ENCODE peak calls at places on chromosomes 7 and 10, in nine cellular contexts. One of them, this sample, is unnamed.

GRCh38 chr10:97263971-97264370 is 28.5 kb downstream of the ARHGAP19 start:
- DNase-seq in BJ: no peak
- DNase-seq in cardiac muscle cell: no peak
- DNase-seq in fibroblast of mammary gland: no peak
- DNase-seq in brain microvascular endothelial cell: no peak
- DNase-seq in A549: no peak
- DNase-seq in HCT116: no peak
- DNase-seq in astrocyte of the spinal cord: no peak
- DNase-seq in thoracic aorta: no peak
- DNase-seq in this sample: no peak

GRCh38 chr7:27952393-27953290 is 212.7 kb downstream of the TAX1BP1 start:
- DNase-seq in HCT116: no peak
- DNase-seq in astrocyte of the spinal cord: peak
- DNase-seq in thoracic aorta: no peak
- DNase-seq in cardiac muscle cell: no peak
- DNase-seq in BJ: no peak
- DNase-seq in brain microvascular endothelial cell: no peak
- DNase-seq in A549: no peak
- DNase-seq in fibroblast of mammary gland: peak
- DNase-seq in this sample: no peak

GRCh38 chr7:28178537-28178936 is 2.1 kb downstream of the JAZF1 start:
- DNase-seq in brain microvascular endothelial cell: no peak
- DNase-seq in cardiac muscle cell: no peak
- DNase-seq in fibroblast of mammary gland: peak
- DNase-seq in thoracic aorta: no peak
- DNase-seq in HCT116: no peak
- DNase-seq in BJ: no peak
- DNase-seq in A549: no peak
- DNase-seq in astrocyte of the spinal cord: no peak
- DNase-seq in this sample: peak

GRCh38 chr10:89959433-89960110 is 258.2 kb downstream of the KIF20B start:
- DNase-seq in cardiac muscle cell: no peak
- DNase-seq in astrocyte of the spinal cord: no peak
- DNase-seq in brain microvascular endothelial cell: no peak
- DNase-seq in thoracic aorta: no peak
- DNase-seq in HCT116: no peak
- DNase-seq in BJ: no peak
- DNase-seq in A549: no peak
- DNase-seq in fibroblast of mammary gland: peak
- DNase-seq in this sample: no peak

GRCh38 chr10:116833986-116834760 is 15.1 kb upstream of the ENO4 start:
- DNase-seq in fibroblast of mammary gland: no peak
- DNase-seq in A549: no peak
- DNase-seq in HCT116: no peak
- DNase-seq in astrocyte of the spinal cord: no peak
- DNase-seq in thoracic aorta: no peak
- DNase-seq in cardiac muscle cell: peak
- DNase-seq in brain microvascular endothelial cell: no peak
- DNase-seq in BJ: no peak
- DNase-seq in this sample: no peak

GRCh38 chr10:119542357-119542989 is at the start of gene RGS10:
- DNase-seq in BJ: no peak
- DNase-seq in A549: peak
- DNase-seq in astrocyte of the spinal cord: peak
- DNase-seq in HCT116: peak
- DNase-seq in thoracic aorta: no peak
- DNase-seq in brain microvascular endothelial cell: peak
- DNase-seq in cardiac muscle cell: peak
- DNase-seq in fibroblast of mammary gland: peak
- DNase-seq in this sample: peak

GRCh38 chr7:149765399-149766121 is 7.8 kb downstream of the ZNF467 start:
- DNase-seq in cardiac muscle cell: peak
- DNase-seq in brain microvascular endothelial cell: no peak
- DNase-seq in thoracic aorta: no peak
- DNase-seq in A549: no peak
- DNase-seq in BJ: no peak
- DNase-seq in HCT116: no peak
- DNase-seq in fibroblast of mammary gland: no peak
- DNase-seq in astrocyte of the spinal cord: no peak
- DNase-seq in this sample: no peak

GRCh38 chr10:785539-786214 is 96.2 kb upstream of the DIP2C start:
- DNase-seq in A549: no peak
- DNase-seq in HCT116: no peak
- DNase-seq in fibroblast of mammary gland: no peak
- DNase-seq in BJ: no peak
- DNase-seq in thoracic aorta: no peak
- DNase-seq in astrocyte of the spinal cord: no peak
- DNase-seq in cardiac muscle cell: no peak
- DNase-seq in brain microvascular endothelial cell: no peak
- DNase-seq in this sample: no peak

GRCh38 chr7:131538071-131538790 is 18.2 kb downstream of the PODXL start:
- DNase-seq in astrocyte of the spinal cord: peak
- DNase-seq in cardiac muscle cell: no peak
- DNase-seq in thoracic aorta: no peak
- DNase-seq in brain microvascular endothelial cell: no peak
- DNase-seq in fibroblast of mammary gland: no peak
- DNase-seq in A549: no peak
- DNase-seq in HCT116: peak
- DNase-seq in BJ: no peak
- DNase-seq in this sample: peak

GRCh38 chr7:84998665-84999064 is 188.2 kb downstream of the SEMA3D start:
- DNase-seq in cardiac muscle cell: no peak
- DNase-seq in HCT116: no peak
- DNase-seq in brain microvascular endothelial cell: no peak
- DNase-seq in astrocyte of the spinal cord: no peak
- DNase-seq in A549: no peak
- DNase-seq in fibroblast of mammary gland: no peak
- DNase-seq in BJ: no peak
- DNase-seq in thoracic aorta: no peak
- DNase-seq in this sample: no peak

GRCh38 chr7:69739906-69740545 is 141.8 kb downstream of the AUTS2 start:
- DNase-seq in astrocyte of the spinal cord: peak
- DNase-seq in brain microvascular endothelial cell: no peak
- DNase-seq in cardiac muscle cell: peak
- DNase-seq in fibroblast of mammary gland: peak
- DNase-seq in HCT116: no peak
- DNase-seq in A549: no peak
- DNase-seq in thoracic aorta: no peak
- DNase-seq in BJ: no peak
- DNase-seq in this sample: no peak

GRCh38 chr7:138935438-138936079 is 45.6 kb downstream of the KIAA1549 start:
- DNase-seq in BJ: peak
- DNase-seq in astrocyte of the spinal cord: peak
- DNase-seq in A549: peak
- DNase-seq in HCT116: peak
- DNase-seq in brain microvascular endothelial cell: peak
- DNase-seq in fibroblast of mammary gland: peak
- DNase-seq in cardiac muscle cell: peak
- DNase-seq in thoracic aorta: no peak
- DNase-seq in this sample: peak

GRCh38 chr10:94630017-94630688 is 53.4 kb upstream of the CYP2C18 start:
- DNase-seq in BJ: no peak
- DNase-seq in A549: peak
- DNase-seq in fibroblast of mammary gland: peak
- DNase-seq in cardiac muscle cell: peak
- DNase-seq in thoracic aorta: no peak
- DNase-seq in brain microvascular endothelial cell: no peak
- DNase-seq in astrocyte of the spinal cord: peak
- DNase-seq in HCT116: peak
- DNase-seq in this sample: peak

GRCh38 chr7:128742206-128742605 is 3.0 kb downstream of the CALU start:
- DNase-seq in brain microvascular endothelial cell: no peak
- DNase-seq in A549: no peak
- DNase-seq in thoracic aorta: no peak
- DNase-seq in astrocyte of the spinal cord: peak
- DNase-seq in fibroblast of mammary gland: peak
- DNase-seq in HCT116: no peak
- DNase-seq in cardiac muscle cell: no peak
- DNase-seq in BJ: peak
- DNase-seq in this sample: peak

GRCh38 chr10:88170628-88171027 is 307.2 kb downstream of the PTEN start:
- DNase-seq in HCT116: no peak
- DNase-seq in A549: no peak
- DNase-seq in fibroblast of mammary gland: no peak
- DNase-seq in cardiac muscle cell: no peak
- DNase-seq in astrocyte of the spinal cord: no peak
- DNase-seq in brain microvascular endothelial cell: no peak
- DNase-seq in BJ: no peak
- DNase-seq in thoracic aorta: no peak
- DNase-seq in this sample: no peak

GRCh38 chr7:121084748-121085336 is 96.3 kb downstream of the CPED1 start:
- DNase-seq in astrocyte of the spinal cord: peak
- DNase-seq in brain microvascular endothelial cell: peak
- DNase-seq in BJ: peak
- DNase-seq in HCT116: no peak
- DNase-seq in fibroblast of mammary gland: peak
- DNase-seq in A549: no peak
- DNase-seq in cardiac muscle cell: no peak
- DNase-seq in thoracic aorta: no peak
- DNase-seq in this sample: peak

GRCh38 chr10:91061187-91061586 is 140.3 kb upstream of the ANKRD1 start:
- DNase-seq in fibroblast of mammary gland: no peak
- DNase-seq in HCT116: no peak
- DNase-seq in A549: no peak
- DNase-seq in astrocyte of the spinal cord: no peak
- DNase-seq in thoracic aorta: no peak
- DNase-seq in BJ: no peak
- DNase-seq in brain microvascular endothelial cell: no peak
- DNase-seq in cardiac muscle cell: no peak
- DNase-seq in this sample: no peak

GRCh38 chr7:128962837-128963236 is 25.1 kb downstream of the IRF5 start:
- DNase-seq in HCT116: no peak
- DNase-seq in brain microvascular endothelial cell: no peak
- DNase-seq in A549: no peak
- DNase-seq in BJ: no peak
- DNase-seq in astrocyte of the spinal cord: peak
- DNase-seq in thoracic aorta: no peak
- DNase-seq in fibroblast of mammary gland: no peak
- DNase-seq in cardiac muscle cell: no peak
- DNase-seq in this sample: peak

DNA sequence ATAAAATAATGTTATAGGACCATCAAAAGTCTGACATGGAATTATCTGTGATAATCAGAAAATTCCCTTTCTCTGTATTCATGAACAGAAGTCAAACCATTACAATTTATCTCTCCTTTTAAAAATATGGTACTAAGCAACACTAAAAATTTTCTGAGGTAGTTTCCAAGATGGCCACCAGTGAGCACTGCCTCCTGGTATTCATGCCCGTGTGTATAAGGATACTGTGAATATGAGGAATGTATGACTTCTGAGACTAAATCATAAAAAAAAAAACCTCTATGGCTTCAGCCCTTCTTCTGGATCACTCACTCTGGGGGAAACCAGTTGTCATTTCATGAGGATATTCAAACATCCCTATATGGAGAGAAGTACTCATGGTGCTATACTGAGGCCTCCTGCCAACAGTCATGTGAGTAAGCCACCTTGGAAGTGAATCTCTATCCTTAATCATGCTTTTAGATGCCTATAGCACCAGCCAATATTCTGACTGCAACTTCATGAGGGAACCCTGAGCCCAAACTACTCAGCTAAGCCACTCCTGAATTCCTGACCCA is 41.1 kb downstream of the SIRT1 start:
- DNase-seq in thoracic aorta: no peak
- DNase-seq in fibroblast of mammary gland: peak
- DNase-seq in cardiac muscle cell: no peak
- DNase-seq in astrocyte of the spinal cord: peak
- DNase-seq in brain microvascular endothelial cell: peak
- DNase-seq in BJ: no peak
- DNase-seq in HCT116: no peak
- DNase-seq in A549: no peak
- DNase-seq in this sample: peak
- TF ChIP-seq CTCF in thoracic aorta: no peak
- TF ChIP-seq CTCF in fibroblast of mammary gland: no peak
- TF ChIP-seq CTCF in cardiac muscle cell: no peak
- TF ChIP-seq CTCF in astrocyte of the spinal cord: no peak
- TF ChIP-seq CTCF in brain microvascular endothelial cell: no peak
- TF ChIP-seq CTCF in BJ: no peak
- TF ChIP-seq CTCF in HCT116: no peak
- TF ChIP-seq CTCF in A549: no peak
- TF ChIP-seq CTCF in this sample: no peak

DNA sequence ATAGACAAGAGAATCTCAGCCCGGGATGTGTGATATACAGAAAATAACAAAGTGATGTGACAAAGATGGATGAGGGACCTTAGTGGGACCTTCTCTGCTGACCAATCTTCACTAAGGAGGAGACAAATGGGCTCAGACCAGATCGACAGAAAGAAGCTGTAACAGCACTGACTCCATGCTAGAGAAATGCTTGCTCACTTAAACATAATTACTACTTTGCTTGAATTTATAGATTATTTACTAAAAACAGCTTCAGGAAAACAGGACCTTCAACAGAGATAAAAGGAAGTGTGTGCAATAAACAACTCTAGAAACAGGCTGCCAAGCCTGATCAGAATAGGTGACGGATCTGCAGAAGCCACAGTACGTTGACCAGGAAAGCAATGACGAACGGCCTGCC is 98.3 kb upstream of the STEAP1B start:
- DNase-seq in cardiac muscle cell: no peak
- DNase-seq in brain microvascular endothelial cell: no peak
- DNase-seq in astrocyte of the spinal cord: no peak
- DNase-seq in thoracic aorta: no peak
- DNase-seq in A549: no peak
- DNase-seq in BJ: no peak
- DNase-seq in fibroblast of mammary gland: no peak
- DNase-seq in HCT116: no peak
- DNase-seq in this sample: no peak
- H3K4me3 ChIP-seq in cardiac muscle cell: no peak
- H3K4me3 ChIP-seq in brain microvascular endothelial cell: no peak
- H3K4me3 ChIP-seq in astrocyte of the spinal cord: no peak
- H3K4me3 ChIP-seq in thoracic aorta: no peak
- H3K4me3 ChIP-seq in A549: no peak
- H3K4me3 ChIP-seq in BJ: no peak
- H3K4me3 ChIP-seq in fibroblast of mammary gland: no peak
- H3K4me3 ChIP-seq in HCT116: no peak
- H3K4me3 ChIP-seq in this sample: no peak

GRCh38 chr7:116011584-116011983 is 19.0 kb downstream of the TFEC start:
- DNase-seq in cardiac muscle cell: no peak
- DNase-seq in A549: no peak
- DNase-seq in fibroblast of mammary gland: no peak
- DNase-seq in astrocyte of the spinal cord: no peak
- DNase-seq in BJ: no peak
- DNase-seq in HCT116: no peak
- DNase-seq in thoracic aorta: no peak
- DNase-seq in brain microvascular endothelial cell: no peak
- DNase-seq in this sample: no peak
- TF ChIP-seq CTCF in cardiac muscle cell: no peak
- TF ChIP-seq CTCF in A549: no peak
- TF ChIP-seq CTCF in fibroblast of mammary gland: no peak
- TF ChIP-seq CTCF in astrocyte of the spinal cord: no peak
- TF ChIP-seq CTCF in BJ: no peak
- TF ChIP-seq CTCF in HCT116: no peak
- TF ChIP-seq CTCF in thoracic aorta: no peak
- TF ChIP-seq CTCF in brain microvascular endothelial cell: no peak
- TF ChIP-seq CTCF in this sample: no peak

DNA sequence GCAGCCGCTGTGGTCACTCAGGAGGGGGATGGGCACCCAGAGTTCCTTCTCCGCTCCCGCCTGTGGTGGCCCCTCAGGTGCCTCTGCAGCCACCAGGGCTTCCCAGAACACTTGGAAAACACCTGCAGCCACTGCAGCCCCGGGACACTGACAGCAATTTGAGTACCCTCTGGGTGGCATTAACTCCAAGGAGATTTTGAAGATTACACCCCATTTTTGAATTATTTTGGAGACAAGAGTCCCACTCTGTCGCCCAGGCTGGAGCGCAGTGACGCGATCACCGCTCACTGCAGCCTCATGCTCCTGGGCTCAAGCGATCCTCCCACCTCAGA is 32.2 kb downstream of the IL15RA start:
- DNase-seq in A549: no peak
- DNase-seq in cardiac muscle cell: no peak
- DNase-seq in brain microvascular endothelial cell: no peak
- DNase-seq in thoracic aorta: no peak
- DNase-seq in fibroblast of mammary gland: no peak
- DNase-seq in astrocyte of the spinal cord: no peak
- DNase-seq in BJ: no peak
- DNase-seq in HCT116: no peak
- DNase-seq in this sample: no peak
- H3K4me3 ChIP-seq in A549: no peak
- H3K4me3 ChIP-seq in cardiac muscle cell: no peak
- H3K4me3 ChIP-seq in brain microvascular endothelial cell: no peak
- H3K4me3 ChIP-seq in thoracic aorta: peak
- H3K4me3 ChIP-seq in fibroblast of mammary gland: no peak
- H3K4me3 ChIP-seq in astrocyte of the spinal cord: no peak
- H3K4me3 ChIP-seq in BJ: peak
- H3K4me3 ChIP-seq in HCT116: no peak
- H3K4me3 ChIP-seq in this sample: no peak